ENCODE peak calls at places on chromosomes 4 and X, in ten cellular contexts. One of them, this sample, is unnamed.

GRCh38 chr4:110371016-110371795 is 104.7 kb upstream of the ENPEP start:
- DNase-seq in stimulated activated CD8-positive, alpha-beta memory T cell treated with anti-CD3 and anti-CD28 coated beads, Interleukin-4, amount 100 ng/mL, for 4 hours: no peak
- DNase-seq in kidney tubule cell: peak; percentile 97
- DNase-seq in left kidney: peak; percentile 90
- DNase-seq in epithelial cell of proximal tubule: peak; percentile 96
- DNase-seq in SW 1271: no peak
- DNase-seq in tibial artery: no peak
- DNase-seq in smooth muscle cell of the brain vasculature: no peak
- DNase-seq in left cardiac atrium: no peak
- DNase-seq in activated T-helper 1 cell treated with Interleukin-2 at 50 U/mL for 16 hours: no peak
- DNase-seq in this sample: peak; percentile 6

GRCh38 chr4:8391972-8392371 is 48.6 kb downstream of the ACOX3 start:
- DNase-seq in left kidney: no peak
- DNase-seq in stimulated activated CD8-positive, alpha-beta memory T cell treated with anti-CD3 and anti-CD28 coated beads, Interleukin-4, amount 100 ng/mL, for 4 hours: no peak
- DNase-seq in smooth muscle cell of the brain vasculature: peak; percentile 72
- DNase-seq in tibial artery: no peak
- DNase-seq in left cardiac atrium: peak; percentile 52
- DNase-seq in epithelial cell of proximal tubule: no peak
- DNase-seq in kidney tubule cell: peak; percentile 52
- DNase-seq in SW 1271: no peak
- DNase-seq in activated T-helper 1 cell treated with Interleukin-2 at 50 U/mL for 16 hours: no peak
- DNase-seq in this sample: peak; percentile 38

GRCh38 chr4:140755811-140756291 is 334 bp downstream of the TBC1D9 start:
- DNase-seq in left kidney: peak; percentile 87
- DNase-seq in stimulated activated CD8-positive, alpha-beta memory T cell treated with anti-CD3 and anti-CD28 coated beads, Interleukin-4, amount 100 ng/mL, for 4 hours: no peak
- DNase-seq in activated T-helper 1 cell treated with Interleukin-2 at 50 U/mL for 16 hours: no peak
- DNase-seq in kidney tubule cell: peak; percentile 58
- DNase-seq in SW 1271: no peak
- DNase-seq in tibial artery: peak; percentile 72
- DNase-seq in smooth muscle cell of the brain vasculature: no peak
- DNase-seq in epithelial cell of proximal tubule: no peak
- DNase-seq in left cardiac atrium: peak; percentile 67
- DNase-seq in this sample: peak; percentile 49

GRCh38 chr4:26330186-26330787 is 9.5 kb downstream of the RBPJ start:
- DNase-seq in kidney tubule cell: peak; percentile 72
- DNase-seq in left cardiac atrium: no peak
- DNase-seq in smooth muscle cell of the brain vasculature: no peak
- DNase-seq in SW 1271: peak; percentile 4
- DNase-seq in epithelial cell of proximal tubule: no peak
- DNase-seq in stimulated activated CD8-positive, alpha-beta memory T cell treated with anti-CD3 and anti-CD28 coated beads, Interleukin-4, amount 100 ng/mL, for 4 hours: no peak
- DNase-seq in left kidney: peak; percentile 72
- DNase-seq in activated T-helper 1 cell treated with Interleukin-2 at 50 U/mL for 16 hours: no peak
- DNase-seq in tibial artery: no peak
- DNase-seq in this sample: peak; percentile 65

GRCh38 chrX:19183777-19184485 is 61.7 kb upstream of the ADGRG2 start:
- DNase-seq in stimulated activated CD8-positive, alpha-beta memory T cell treated with anti-CD3 and anti-CD28 coated beads, Interleukin-4, amount 100 ng/mL, for 4 hours: no peak
- DNase-seq in left cardiac atrium: peak; percentile 33
- DNase-seq in kidney tubule cell: no peak
- DNase-seq in left kidney: peak; percentile 58
- DNase-seq in epithelial cell of proximal tubule: no peak
- DNase-seq in activated T-helper 1 cell treated with Interleukin-2 at 50 U/mL for 16 hours: no peak
- DNase-seq in SW 1271: no peak
- DNase-seq in smooth muscle cell of the brain vasculature: no peak
- DNase-seq in tibial artery: no peak
- DNase-seq in this sample: no peak

GRCh38 chr4:118288097-118288496 is 64.7 kb downstream of the PRSS12 start:
- DNase-seq in left kidney: no peak
- DNase-seq in smooth muscle cell of the brain vasculature: no peak
- DNase-seq in left cardiac atrium: no peak
- DNase-seq in epithelial cell of proximal tubule: no peak
- DNase-seq in kidney tubule cell: no peak
- DNase-seq in SW 1271: no peak
- DNase-seq in activated T-helper 1 cell treated with Interleukin-2 at 50 U/mL for 16 hours: no peak
- DNase-seq in tibial artery: no peak
- DNase-seq in stimulated activated CD8-positive, alpha-beta memory T cell treated with anti-CD3 and anti-CD28 coated beads, Interleukin-4, amount 100 ng/mL, for 4 hours: no peak
- DNase-seq in this sample: no peak

GRCh38 chr4:94412019-94413017 is 39.4 kb upstream of the PDLIM5 start:
- DNase-seq in left cardiac atrium: no peak
- DNase-seq in tibial artery: no peak
- DNase-seq in epithelial cell of proximal tubule: peak; percentile 71
- DNase-seq in smooth muscle cell of the brain vasculature: peak; percentile 29
- DNase-seq in SW 1271: no peak
- DNase-seq in kidney tubule cell: peak; percentile 46
- DNase-seq in stimulated activated CD8-positive, alpha-beta memory T cell treated with anti-CD3 and anti-CD28 coated beads, Interleukin-4, amount 100 ng/mL, for 4 hours: no peak
- DNase-seq in activated T-helper 1 cell treated with Interleukin-2 at 50 U/mL for 16 hours: no peak
- DNase-seq in left kidney: peak; percentile 31
- DNase-seq in this sample: peak; percentile 70

GRCh38 chrX:111282141-111282540 is 11.9 kb upstream of the CAPN6 start:
- DNase-seq in left cardiac atrium: no peak
- DNase-seq in smooth muscle cell of the brain vasculature: no peak
- DNase-seq in SW 1271: no peak
- DNase-seq in left kidney: no peak
- DNase-seq in tibial artery: no peak
- DNase-seq in kidney tubule cell: no peak
- DNase-seq in stimulated activated CD8-positive, alpha-beta memory T cell treated with anti-CD3 and anti-CD28 coated beads, Interleukin-4, amount 100 ng/mL, for 4 hours: no peak
- DNase-seq in activated T-helper 1 cell treated with Interleukin-2 at 50 U/mL for 16 hours: no peak
- DNase-seq in epithelial cell of proximal tubule: no peak
- DNase-seq in this sample: no peak

GRCh38 chr4:3783691-3784306 is 17.6 kb downstream of the ADRA2C start:
- DNase-seq in stimulated activated CD8-positive, alpha-beta memory T cell treated with anti-CD3 and anti-CD28 coated beads, Interleukin-4, amount 100 ng/mL, for 4 hours: no peak
- DNase-seq in left kidney: peak; percentile 70
- DNase-seq in tibial artery: no peak
- DNase-seq in left cardiac atrium: no peak
- DNase-seq in kidney tubule cell: peak; percentile 11
- DNase-seq in epithelial cell of proximal tubule: no peak
- DNase-seq in activated T-helper 1 cell treated with Interleukin-2 at 50 U/mL for 16 hours: no peak
- DNase-seq in smooth muscle cell of the brain vasculature: no peak
- DNase-seq in SW 1271: no peak
- DNase-seq in this sample: no peak